ENCODE peak calls at places on chromosomes 13 and 19, in four cellular contexts. C, S, T and N are unnamed samples.

GRCh38 chr19:42132030-42132628 is at the start of gene POU2F2:
- DNase-seq in T (no peak), C (peak), S (peak), N (no peak)

GRCh38 chr13:109971006-109971744 is 184.8 kb upstream of the IRS2 start:
- DNase-seq in T (no peak), C (no peak), S (no peak), N (no peak)

GRCh38 chr13:52711277-52711676 is 28.3 kb downstream of the CNMD start:
- DNase-seq in S (no peak), C (no peak), T (no peak), N (no peak)

GRCh38 chr19:41443813-41444455 is 978 bp downstream of the ERICH4 start:
- DNase-seq in T (no peak), C (no peak), S (peak), N (no peak)

GRCh38 chr19:7013678-7014077 is 7.6 kb downstream of the MBD3L2B start:
- DNase-seq in S (no peak), C (peak), T (no peak), N (no peak)

GRCh38 chr13:113324336-113324882 is 27.4 kb downstream of the LAMP1 start:
- DNase-seq in C (no peak), T (no peak), S (no peak), N (no peak)

GRCh38 chr19:13877303-13877702 is 369 bp downstream of the NANOS3 start:
- DNase-seq in C (no peak), S (no peak), T (no peak), N (no peak)

GRCh38 chr19:1856698-1857603 is 6.4 kb downstream of the KLF16 start:
- DNase-seq in T (no peak), S (peak), C (no peak), N (peak)

GRCh38 chr13:75929074-75929473 is 292.9 kb downstream of the LMO7 start:
- DNase-seq in T (no peak), C (no peak), S (no peak), N (no peak)

GRCh38 chr13:27549406-27549981 is 70.8 kb downstream of the LNX2 start:
- DNase-seq in T (no peak), S (no peak), C (no peak), N (no peak)

GRCh38 chr13:75285310-75285709 is 196.7 kb downstream of the TBC1D4 start:
- DNase-seq in C (no peak), S (no peak), T (no peak), N (no peak)

GRCh38 chr19:55632463-55632834 is 8.1 kb upstream of the ZNF784 start:
- DNase-seq in S (peak), T (no peak), C (peak), N (peak)

GRCh38 chr13:113078895-113079720 is 26.5 kb upstream of the F7 start:
- DNase-seq in S (no peak), T (no peak), C (no peak), N (no peak)

GRCh38 chr19:18153555-18154134 is 682 bp downstream of the PIK3R2 start:
- DNase-seq in C (no peak), T (no peak), S (peak), N (no peak)

GRCh38 chr13:34361528-34361927 is 543.6 kb downstream of the RFC3 start:
- DNase-seq in T (no peak), S (no peak), C (no peak), N (no peak)
- TF ChIP-seq BRCA1 in T (no peak), S (no peak), C (no peak), N (no peak)

GRCh38 chr19:20664917-20665781 is 3.8 kb upstream of the ZNF626 start:
- DNase-seq in C (no peak), S (no peak), T (no peak), N (peak)
- TF ChIP-seq CBX5 in C (no peak), S (no peak), T (no peak), N (no peak)

GRCh38 chr13:30857018-30857417 is 49.1 kb upstream of the MEDAG start:
- DNase-seq in S (no peak), C (no peak), T (no peak), N (no peak)
- TF ChIP-seq BRCA1 in S (no peak), C (no peak), T (no peak), N (no peak)

DNA sequence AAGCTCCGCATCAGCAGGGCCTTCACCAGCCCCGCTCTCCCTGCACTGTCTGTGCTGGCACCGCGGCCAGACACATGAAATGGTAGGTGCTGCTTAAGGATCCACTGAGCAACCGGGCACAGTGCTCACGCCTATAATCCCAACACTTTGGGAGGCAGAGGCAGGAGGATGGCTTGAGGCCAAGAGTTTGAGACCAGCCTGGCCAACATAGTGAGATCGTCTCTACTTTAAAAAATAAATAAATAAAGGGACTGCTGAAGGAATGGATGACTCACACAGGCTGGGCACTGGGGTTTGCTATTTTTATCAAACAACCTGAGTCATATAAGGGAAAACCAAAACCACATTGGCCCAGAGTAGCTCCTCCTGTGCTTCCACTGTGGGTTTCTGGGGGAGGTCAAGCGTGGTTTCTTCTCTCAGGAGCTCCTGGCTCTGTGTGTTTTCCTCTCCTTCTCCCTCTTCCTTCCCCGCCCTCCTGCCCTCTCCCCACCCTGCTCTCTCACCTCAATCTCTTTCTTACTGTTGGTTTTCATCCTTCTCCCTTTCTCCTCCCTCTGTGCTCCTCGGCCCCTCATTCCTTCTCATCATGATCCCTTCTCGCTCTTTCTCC is 21.3 kb downstream of the VRK3 start:
- DNase-seq in C (peak), S (peak), T (no peak), N (no peak)
- TF ChIP-seq CBX5 in C (no peak), S (no peak), T (no peak), N (no peak)

GRCh38 chr13:20127563-20128458 is 33.0 kb downstream of the GJA3 start:
- DNase-seq in S (no peak), C (no peak), T (no peak), N (peak)
- TF ChIP-seq BRCA1 in S (no peak), C (no peak), T (no peak), N (no peak)

GRCh38 chr19:49512970-49513745 is 697 bp downstream of the FCGRT start:
- DNase-seq in T (no peak), C (no peak), S (peak), N (peak)
- TF ChIP-seq CBX5 in T (no peak), C (no peak), S (no peak), N (no peak)